ENCODE peak calls at places on chromosomes 12 and 14, in seven cellular contexts. O is Panc1, M is thoracic aorta, U is psoas muscle, W is lung, Y is A549, K is lower leg skin. B is an unnamed sample.

GRCh38 chr14:102496955-102497744 is 12.4 kb downstream of the ANKRD9 start:
- DNase-seq in Y (no peak), O (no peak), W (no peak), U (peak), M (no peak), K (no peak), B (no peak)

GRCh38 chr12:58285551-58285950 is 344.2 kb downstream of the ATP23 start:
- DNase-seq in W (no peak), U (no peak), K (no peak), M (no peak), Y (no peak), O (no peak), B (no peak)

GRCh38 chr12:10016881-10017280 is 6.5 kb downstream of the CLEC12B start:
- DNase-seq in U (no peak), K (no peak), W (no peak), M (no peak), O (no peak), Y (peak), B (no peak)

GRCh38 chr12:120508537-120508936 is 12.6 kb downstream of the DYNLL1 start:
- DNase-seq in Y (no peak), W (no peak), O (no peak), K (no peak), M (no peak), U (no peak), B (no peak)

GRCh38 chr12:64739778-64740177 is 19.4 kb downstream of the GNS start:
- DNase-seq in Y (peak), U (no peak), K (no peak), M (no peak), O (no peak), W (no peak), B (no peak)

GRCh38 chr14:78345346-78345745 is 175.2 kb downstream of the NRXN3 start:
- DNase-seq in U (no peak), K (no peak), W (no peak), Y (no peak), M (no peak), O (no peak), B (no peak)

GRCh38 chr12:100141998-100142850 is 450 bp downstream of the BLTP3B start:
- DNase-seq in K (peak), O (no peak), U (peak), Y (peak), M (no peak), W (peak), B (no peak)

GRCh38 chr14:102605026-102605425 is 12.6 kb downstream of the RCOR1 start:
- DNase-seq in Y (no peak), M (no peak), K (peak), O (no peak), W (peak), U (no peak), B (no peak)

GRCh38 chr14:89952581-89952980 is 1.9 kb downstream of the EFCAB11 start:
- DNase-seq in W (no peak), O (no peak), M (no peak), K (no peak), Y (no peak), U (no peak), B (no peak)

GRCh38 chr14:67814826-67815225 is 1.6 kb downstream of the ZFYVE26 start:
- DNase-seq in W (no peak), Y (no peak), K (no peak), M (no peak), U (no peak), O (no peak), B (no peak)

GRCh38 chr14:100031506-100032281 is 33.5 kb upstream of the EVL start:
- DNase-seq in K (peak), Y (peak), W (peak), U (no peak), M (peak), O (peak), B (peak)

GRCh38 chr12:29438752-29439408 is 57.9 kb upstream of the ERGIC2 start:
- DNase-seq in M (no peak), W (no peak), K (no peak), U (no peak), Y (no peak), O (no peak), B (no peak)

GRCh38 chr12:29437575-29437974 is 56.6 kb upstream of the ERGIC2 start:
- DNase-seq in K (no peak), U (no peak), M (no peak), O (no peak), W (no peak), Y (no peak), B (no peak)

DNA sequence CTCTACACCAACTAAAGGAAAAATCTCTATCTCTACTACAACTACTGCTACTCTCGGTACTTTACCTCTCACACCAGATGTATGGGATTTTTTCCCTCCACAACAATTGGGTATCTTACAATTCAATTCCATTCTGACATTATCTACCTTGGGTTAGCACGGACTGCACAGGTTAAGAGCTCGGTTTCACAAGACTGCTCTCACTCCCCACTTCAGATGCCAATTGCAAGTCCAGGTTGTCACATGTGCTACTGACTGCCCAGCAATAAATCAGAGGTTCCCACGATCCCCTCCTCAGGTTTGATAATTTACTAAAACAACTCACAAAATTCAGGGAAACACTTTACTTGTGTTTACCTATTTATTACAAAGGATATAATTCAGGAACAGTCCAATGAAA is 58.0 kb downstream of the OVCH1 start:
- DNase-seq in K (no peak), U (no peak), Y (no peak), O (no peak), W (peak), M (no peak), B (no peak)
- H3K4me3 ChIP-seq in K (no peak), U (no peak), Y (no peak), O (no peak), W (no peak), M (no peak), B (no peak)

GRCh38 chr14:31270196-31270772 is 62.7 kb upstream of the HECTD1 start:
- DNase-seq in O (no peak), K (no peak), Y (peak), U (no peak), W (peak), M (no peak), B (no peak)
- TF ChIP-seq CTCF in O (peak), K (no peak), Y (peak), U (no peak), W (no peak), M (peak), B (peak)

GRCh38 chr12:52872644-52873384 is 24.0 kb upstream of the KRT78 start:
- DNase-seq in U (no peak), W (no peak), M (no peak), O (no peak), K (no peak), Y (peak), B (no peak)

GRCh38 chr12:52871291-52871961 is 22.6 kb upstream of the KRT78 start:
- DNase-seq in M (no peak), U (no peak), O (no peak), K (peak), W (no peak), Y (peak), B (no peak)

GRCh38 chr12:52873513-52873831 is 24.7 kb upstream of the KRT78 start:
- DNase-seq in U (no peak), O (no peak), M (no peak), K (no peak), Y (no peak), W (no peak), B (no peak)

GRCh38 chr12:52867636-52868035 is 18.8 kb upstream of the KRT78 start:
- DNase-seq in M (no peak), U (peak), O (no peak), W (no peak), Y (peak), K (peak), B (no peak)

GRCh38 chr12:52870361-52871290 is 21.8 kb upstream of the KRT78 start:
- DNase-seq in K (peak), O (no peak), M (no peak), U (peak), Y (peak), W (peak), B (no peak)
- H3K4me3 ChIP-seq in K (no peak), O (no peak), M (no peak), U (no peak), Y (no peak), W (no peak), B (no peak)

DNA sequence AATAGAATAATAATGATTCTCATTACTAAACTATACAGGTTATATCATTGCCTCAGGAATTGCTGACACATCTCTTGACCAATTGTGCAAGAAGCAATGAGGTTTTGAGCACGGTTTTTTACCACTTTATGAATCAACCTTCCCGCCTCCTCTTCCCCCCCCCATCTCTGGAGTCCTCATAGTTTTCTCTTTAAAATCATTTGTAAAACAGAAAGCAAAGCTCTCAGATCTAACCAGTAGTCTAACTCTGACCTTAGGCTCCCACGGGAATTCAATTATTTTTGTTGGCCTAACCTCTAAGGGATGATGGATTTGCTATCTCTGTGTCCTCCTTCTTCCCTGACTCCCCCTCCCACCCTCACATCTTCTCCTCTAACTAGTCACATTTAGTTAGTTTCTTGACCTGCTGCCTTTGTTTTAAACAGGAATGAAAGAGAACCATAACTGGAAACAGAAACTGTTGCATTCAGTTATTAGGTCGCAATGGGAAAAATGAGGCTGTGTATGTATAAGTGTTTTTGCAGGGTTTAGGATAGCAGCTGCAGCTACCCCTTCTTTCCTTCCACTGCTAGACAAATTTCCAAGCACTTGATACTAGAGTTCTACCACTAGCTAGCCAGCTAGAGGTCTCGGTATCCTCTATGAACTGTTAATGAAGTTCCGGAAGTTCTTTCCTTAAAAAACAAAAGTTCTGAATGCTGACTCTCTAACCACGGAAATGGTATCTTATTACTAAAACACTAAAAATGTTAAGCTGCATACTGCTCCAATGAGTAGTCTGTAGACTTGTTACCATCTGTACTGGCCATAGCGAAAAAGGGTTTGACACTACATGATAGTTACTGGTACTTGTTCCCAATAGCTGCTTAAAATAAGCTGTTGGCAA is 65.4 kb downstream of the TAOK3 start:
- DNase-seq in U (no peak), O (no peak), M (no peak), K (no peak), W (no peak), Y (peak), B (peak)
- TF ChIP-seq CTCF in U (no peak), O (no peak), M (no peak), K (no peak), W (no peak), Y (no peak), B (no peak)

DNA sequence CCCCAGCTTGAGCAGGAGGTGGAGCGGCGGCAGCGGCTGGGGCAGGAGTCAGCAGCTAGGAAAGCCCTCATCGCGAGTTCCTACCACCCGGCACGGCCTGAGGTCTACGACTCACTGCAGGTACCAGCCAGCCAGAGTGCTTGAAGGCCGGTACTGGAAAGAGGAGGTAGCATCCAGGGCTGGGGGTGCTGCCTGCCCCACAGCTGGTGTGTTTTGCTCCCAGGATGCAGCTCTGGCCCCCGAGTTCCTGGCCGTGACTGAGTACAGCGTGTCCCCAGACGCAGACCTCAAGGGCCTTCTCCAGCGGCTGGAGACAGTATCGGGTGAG is 1.6 kb downstream of the OGFOD2 start:
- DNase-seq in K (no peak), O (no peak), Y (no peak), M (no peak), W (no peak), U (peak), B (no peak)
- H3K4me3 ChIP-seq in K (no peak), O (peak), Y (no peak), M (no peak), W (no peak), U (peak), B (peak)